ENCODE peak calls at places on chromosomes 5 and 9, in five cellular contexts. N is psoas muscle, V is adrenal gland, L is cardiac muscle cell, Y is A549. I is an unnamed sample.

GRCh38 chr9:71487046-71487445 is 281.3 kb downstream of the CEMIP2 start:
- DNase-seq in N (no peak), V (no peak), L (no peak), Y (no peak), I (no peak)

GRCh38 chr9:109246533-109246932 is 74.3 kb downstream of the EPB41L4B start:
- DNase-seq in N (no peak), V (no peak), L (no peak), Y (no peak), I (peak)

GRCh38 chr9:119365291-119366027 is 3.8 kb downstream of the BRINP1 start:
- DNase-seq in N (no peak), V (peak), L (peak), Y (peak), I (peak)

GRCh38 chr5:137192293-137192743 is 306.8 kb downstream of the SPOCK1 start:
- DNase-seq in N (no peak), V (peak), L (no peak), Y (peak), I (no peak)

GRCh38 chr5:142597546-142598337 is 88.1 kb downstream of the FGF1 start:
- DNase-seq in N (no peak), V (peak), L (peak), Y (peak), I (no peak)

GRCh38 chr9:134187110-134187531 is 22.8 kb upstream of the RNU6ATAC start:
- DNase-seq in N (no peak), V (no peak), L (no peak), Y (peak), I (no peak)

GRCh38 chr5:56763711-56764466 is 51.5 kb upstream of the MAP3K1 start:
- DNase-seq in N (no peak), V (no peak), L (no peak), Y (no peak), I (no peak)

GRCh38 chr9:86945868-86946711 is 1.2 kb downstream of the GAS1 start:
- DNase-seq in N (peak), V (peak), L (peak), Y (peak), I (peak)

GRCh38 chr9:114276908-114277821 is 45.7 kb upstream of the ORM1 start:
- DNase-seq in N (peak), V (peak), L (no peak), Y (no peak), I (peak)

GRCh38 chr5:10663531-10664183 is 97.4 kb downstream of the DAP start:
- DNase-seq in N (no peak), V (peak), L (no peak), Y (peak), I (peak)

GRCh38 chr5:150129813-150130492 is 25.7 kb downstream of the PDGFRB start:
- DNase-seq in N (peak), V (peak), L (peak), Y (peak), I (peak)

GRCh38 chr9:136754059-136754572 is 3.9 kb downstream of the LCN8 start:
- DNase-seq in N (no peak), V (no peak), L (no peak), Y (no peak), I (no peak)

GRCh38 chr5:657570-657969 is 35.6 kb downstream of the TPPP start:
- DNase-seq in N (peak), V (peak), L (no peak), Y (peak), I (no peak)

GRCh38 chr9:112180387-112180881 is 5.3 kb upstream of the SUSD1 start:
- DNase-seq in N (no peak), V (peak), L (no peak), Y (no peak), I (no peak)

GRCh38 chr9:82893549-82893948 is 169.4 kb downstream of the RASEF start:
- DNase-seq in N (no peak), V (no peak), L (no peak), Y (no peak), I (no peak)

GRCh38 chr5:171762016-171762415 is 23.6 kb upstream of the SMIM23 start:
- DNase-seq in N (no peak), V (no peak), L (no peak), Y (no peak), I (no peak)

GRCh38 chr9:130186839-130187522 is 14.8 kb downstream of the NCS1 start:
- DNase-seq in N (no peak), V (peak), L (peak), Y (peak), I (peak)

GRCh38 chr9:131661954-131662621 is 77.8 kb downstream of the RAPGEF1 start:
- DNase-seq in N (no peak), V (no peak), L (no peak), Y (no peak), I (no peak)

GRCh38 chr5:154757647-154758406 is 2.6 kb downstream of the LARP1 start:
- DNase-seq in N (no peak), V (peak), L (no peak), Y (no peak), I (peak)

GRCh38 chr5:181131514-181131913 is 545 bp upstream of the OR2V1 start:
- DNase-seq in N (no peak), V (no peak), L (no peak), Y (no peak), I (no peak)

GRCh38 chr5:97383996-97384395 is 200.9 kb upstream of the RIOK2 start:
- DNase-seq in N (no peak), V (no peak), L (no peak), Y (no peak), I (no peak)

GRCh38 chr9:89884356-89885083 is 279.7 kb downstream of the GADD45G start:
- DNase-seq in N (peak), V (no peak), L (no peak), Y (no peak), I (no peak)

GRCh38 chr9:20570756-20571155 is 51.5 kb downstream of the MLLT3 start:
- DNase-seq in N (no peak), V (no peak), L (no peak), Y (no peak), I (no peak)

DNA sequence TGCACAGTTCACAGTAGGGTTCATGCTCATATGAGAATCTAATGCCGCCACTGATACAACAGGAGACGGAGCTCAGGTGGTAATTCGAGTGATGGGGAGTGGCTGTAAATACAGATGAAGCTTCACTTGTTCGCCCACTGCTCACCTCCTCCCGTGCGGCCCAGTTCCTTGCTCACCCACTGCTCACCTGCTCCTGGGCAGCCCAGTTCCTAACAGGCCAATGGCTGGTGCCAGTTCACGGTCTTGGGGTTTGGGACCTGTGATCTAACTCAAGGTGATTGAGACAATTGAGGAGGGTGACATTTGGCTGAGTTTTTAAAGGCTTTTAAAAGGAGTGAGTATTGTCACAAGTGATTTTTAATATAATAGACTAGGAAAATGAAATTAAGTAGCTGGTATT is 45.4 kb downstream of the RAD23B start:
- DNase-seq in N (no peak), V (no peak), L (no peak), Y (no peak), I (no peak)
- H3K27ac ChIP-seq in N (no peak), V (no peak), L (no peak), Y (no peak), I (no peak)

GRCh38 chr5:101590384-101590783 is 687.3 kb upstream of the ST8SIA4 start:
- DNase-seq in N (no peak), V (no peak), L (no peak), Y (no peak), I (no peak)
- TF ChIP-seq CTCF in N (no peak), V (no peak), L (no peak), Y (peak), I (no peak)

GRCh38 chr5:141560141-141560540 is 58.7 kb downstream of the DIAPH1 start:
- DNase-seq in N (no peak), V (no peak), L (peak), Y (no peak), I (peak)

GRCh38 chr5:141565826-141566575 is 52.8 kb downstream of the DIAPH1 start:
- DNase-seq in N (no peak), V (no peak), L (no peak), Y (no peak), I (no peak)

GRCh38 chr5:141567513-141568117 is 51.2 kb downstream of the DIAPH1 start:
- DNase-seq in N (no peak), V (no peak), L (peak), Y (no peak), I (no peak)

GRCh38 chr5:141560725-141561483 is 57.9 kb downstream of the DIAPH1 start:
- DNase-seq in N (peak), V (peak), L (peak), Y (no peak), I (peak)

DNA sequence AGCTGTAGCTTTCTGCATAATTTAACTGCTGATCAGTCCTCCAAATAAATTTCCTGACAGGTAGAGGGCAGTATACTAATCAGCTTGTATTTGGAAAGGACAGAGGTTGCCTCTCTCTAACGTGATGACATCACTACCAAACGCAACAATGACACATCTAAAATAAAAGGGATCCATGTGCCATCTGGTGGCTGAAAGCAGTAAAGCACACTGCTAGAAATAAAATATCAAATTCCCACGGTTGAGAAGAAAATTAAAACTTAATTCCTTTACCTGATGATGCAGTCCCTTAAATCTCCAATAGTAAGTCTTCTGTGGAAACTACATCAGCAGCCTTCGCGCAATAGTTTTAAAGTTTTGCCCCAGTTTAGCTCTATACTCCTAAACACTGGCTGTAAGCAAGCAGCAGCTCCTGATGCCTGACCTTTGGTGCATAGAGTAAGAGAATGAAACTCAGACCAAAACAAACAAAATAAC is 54.5 kb downstream of the DIAPH1 start:
- DNase-seq in N (no peak), V (peak), L (peak), Y (peak), I (peak)
- H3K27ac ChIP-seq in N (peak), V (no peak), L (peak), Y (no peak), I (peak)

GRCh38 chr5:164672931-164673694 is 1167.7 kb downstream of the MAT2B start:
- DNase-seq in N (no peak), V (no peak), L (no peak), Y (no peak), I (no peak)
- TF ChIP-seq CTCF in N (no peak), V (peak), L (no peak), Y (no peak), I (no peak)

DNA sequence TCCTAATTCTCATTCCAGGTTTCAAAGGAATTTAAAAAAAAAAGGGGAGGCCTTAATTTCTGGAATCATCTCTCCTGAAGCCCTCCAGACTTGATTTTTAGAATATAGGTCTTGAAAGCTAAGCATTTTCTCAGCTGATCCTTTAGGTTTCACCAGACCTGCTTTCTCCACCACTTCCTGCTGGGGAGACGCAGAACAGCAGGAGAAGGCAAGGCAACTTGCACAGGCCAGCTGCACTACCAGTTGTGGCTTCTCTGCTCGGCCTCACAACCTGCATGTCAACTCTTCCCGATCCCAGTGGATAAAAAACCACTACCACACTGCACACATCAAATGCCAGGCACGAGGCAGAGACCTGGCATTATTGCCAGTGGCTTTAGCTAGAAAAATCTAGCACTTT is 119.8 kb downstream of the SIL1 start:
- DNase-seq in N (no peak), V (no peak), L (no peak), Y (no peak), I (no peak)
- H3K27ac ChIP-seq in N (no peak), V (no peak), L (no peak), Y (no peak), I (no peak)

DNA sequence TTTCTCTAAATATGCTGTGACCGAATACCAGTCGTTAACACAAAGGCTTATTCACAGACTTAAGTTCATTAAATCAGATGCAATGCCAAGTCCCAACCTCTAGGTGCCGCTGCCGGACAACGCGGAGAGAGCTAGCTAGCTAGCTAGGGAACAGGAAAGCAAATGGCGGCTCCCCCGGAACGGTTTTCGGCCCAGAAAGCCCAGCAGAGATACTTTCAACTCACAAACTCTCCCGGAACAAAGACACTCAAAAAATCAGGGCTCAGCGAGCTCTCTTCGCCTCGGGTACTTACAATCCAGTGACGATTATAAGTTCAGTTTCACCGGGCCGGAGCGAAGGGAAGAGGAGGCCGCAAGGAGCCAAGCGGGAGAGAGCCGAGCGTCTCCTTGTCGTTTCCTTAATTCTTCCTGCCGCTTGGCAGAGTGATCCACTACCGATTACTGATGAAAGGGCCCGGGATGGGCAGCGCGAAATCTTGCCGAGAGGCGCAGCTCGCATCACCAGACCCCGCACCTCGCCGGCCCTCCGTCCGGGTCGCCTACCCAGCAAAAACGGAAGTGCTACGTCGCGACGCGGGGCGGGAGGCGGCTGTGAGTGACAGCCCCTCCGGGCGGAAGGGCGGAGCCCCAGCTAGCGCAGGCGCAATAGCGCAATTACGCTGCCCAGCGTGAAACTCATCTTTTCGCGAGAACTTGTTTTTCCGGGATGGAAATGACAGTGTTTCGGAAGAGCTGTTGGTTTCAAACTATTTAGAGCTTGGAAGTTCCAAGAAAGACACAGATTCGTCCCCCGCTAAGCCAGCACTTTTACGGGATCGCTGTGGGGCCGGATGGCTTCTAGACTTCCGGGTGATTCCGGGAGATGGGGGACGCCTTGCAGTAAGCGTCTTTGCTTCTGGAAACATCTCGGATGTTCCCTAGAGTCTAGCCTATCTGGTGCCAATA is at the start of gene TAF7:
- DNase-seq in N (peak), V (peak), L (peak), Y (peak), I (peak)
- TF ChIP-seq CTCF in N (peak), V (peak), L (peak), Y (peak), I (peak)

DNA sequence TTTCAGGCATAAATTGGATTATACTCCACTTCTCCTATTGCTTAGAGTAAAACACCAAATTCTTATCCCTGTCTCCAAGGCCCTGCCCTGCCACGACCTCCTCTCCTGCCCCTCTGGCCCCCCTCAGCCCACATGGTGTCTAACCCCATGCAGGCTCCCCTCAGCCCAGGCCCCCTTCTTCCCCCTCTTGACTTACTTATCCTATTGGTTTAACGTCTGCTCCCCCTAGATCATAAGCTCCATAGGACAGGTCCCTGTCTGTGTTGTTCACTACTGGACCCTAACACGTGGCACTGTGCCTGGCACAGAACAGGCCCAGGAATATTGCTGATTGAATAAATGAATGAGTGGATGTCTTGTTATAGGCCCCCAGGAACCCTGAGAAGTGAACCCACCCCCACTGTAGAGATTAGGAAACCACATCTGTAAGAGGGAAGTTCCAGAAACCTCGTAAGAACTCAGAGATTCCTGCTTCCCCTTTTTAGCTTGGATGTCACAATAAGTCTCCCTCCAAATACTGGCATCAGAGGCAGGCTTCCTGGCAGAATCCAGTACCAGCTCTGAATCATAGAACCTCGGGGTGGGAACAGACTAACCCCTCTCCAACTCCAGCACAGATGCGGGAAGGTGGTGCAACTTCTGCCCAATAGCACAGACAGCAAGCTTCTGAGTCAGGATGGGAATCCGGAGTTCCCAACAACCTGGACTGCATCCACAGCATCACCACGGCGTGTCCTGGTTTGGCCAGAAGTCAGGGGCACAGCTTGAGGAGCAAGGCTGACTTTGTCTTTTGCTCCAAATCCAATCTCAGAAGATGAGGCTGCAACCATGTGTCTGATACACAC is 31.5 kb downstream of the HRH2 start:
- DNase-seq in N (peak), V (peak), L (no peak), Y (no peak), I (no peak)
- H3K27ac ChIP-seq in N (no peak), V (no peak), L (no peak), Y (no peak), I (no peak)

I was measured in body of pancreas.